ENCODE peak calls at places on chromosome 20, in six cellular contexts. M, H, B, A, D and F are unnamed samples.
A peak's percentile ranks its signal among the peaks of the same experiment; 100 is the strongest.

GRCh38 chr20:18496042-18496441 is 983 bp downstream of the RBBP9 start:
- DNase-seq in B (no peak), A (no peak), D (peak; percentile 44), H (no peak), M (no peak), F (no peak)

GRCh38 chr20:49505518-49505917 is 23.1 kb upstream of the KCNB1 start:
- DNase-seq in H (no peak), A (peak; percentile 62), B (peak; percentile 77), M (no peak), D (no peak), F (no peak)

GRCh38 chr20:24755411-24755922 is 193.6 kb upstream of the CST7 start:
- DNase-seq in A (peak; percentile 73), D (no peak), M (no peak), B (no peak), H (no peak), F (no peak)

GRCh38 chr20:16352751-16353150 is 220.5 kb downstream of the KIF16B start:
- DNase-seq in H (no peak), M (no peak), A (no peak), D (no peak), B (no peak), F (no peak)

GRCh38 chr20:24382330-24382729 is 87.1 kb upstream of the SYNDIG1 start:
- DNase-seq in B (peak; percentile 77), A (no peak), D (no peak), M (no peak), H (no peak), F (no peak)

GRCh38 chr20:52048365-52048764 is 143.2 kb downstream of the ZFP64 start:
- DNase-seq in H (no peak), A (no peak), B (no peak), M (no peak), D (no peak), F (no peak)

GRCh38 chr20:60214901-60215522 is 256.8 kb downstream of the CDH26 start:
- DNase-seq in D (no peak), H (no peak), B (no peak), M (no peak), A (no peak), F (no peak)

GRCh38 chr20:49450281-49450707 is 32.2 kb downstream of the KCNB1 start:
- DNase-seq in M (no peak), D (no peak), A (no peak), B (no peak), H (no peak), F (no peak)

GRCh38 chr20:50233325-50234212 is 42.9 kb downstream of the CEBPB start:
- DNase-seq in A (no peak), B (no peak), D (no peak), H (no peak), M (no peak), F (no peak)

GRCh38 chr20:32153771-32154170 is 44.3 kb downstream of the TM9SF4 start:
- DNase-seq in A (peak; percentile 28), H (no peak), D (no peak), M (no peak), B (peak; percentile 17), F (no peak)

DNA sequence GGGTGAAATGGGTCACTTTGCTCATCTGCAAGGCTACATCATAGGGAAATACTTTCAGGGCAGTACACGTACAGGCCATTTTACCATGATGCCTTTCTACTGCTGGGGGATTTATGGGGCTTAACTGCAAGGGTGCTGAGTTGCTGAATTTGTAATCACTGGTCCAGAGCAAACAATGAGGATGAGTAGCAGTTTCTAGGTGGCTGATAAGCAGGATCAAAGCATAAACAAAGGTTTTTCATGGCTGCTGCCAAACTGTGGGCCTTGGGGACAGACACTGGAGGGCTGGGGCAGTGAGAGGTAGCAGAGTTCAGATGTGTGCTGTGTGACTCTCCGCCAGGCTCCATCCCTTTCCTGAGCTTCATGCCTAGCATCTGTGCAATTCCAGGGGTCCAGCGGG is 68.3 kb downstream of the CNBD2 start:
- DNase-seq in H (no peak), D (no peak), A (no peak), B (no peak), M (no peak), F (no peak)
- H3K9me3 ChIP-seq in H (no peaks in the 10 kb centered on the region), D (no peaks in the 10 kb centered on the region), A (no peaks in the 10 kb centered on the region), B (no peaks in the 10 kb centered on the region), M (no peaks in the 10 kb centered on the region), F (no peaks in the 10 kb centered on the region)

GRCh38 chr20:58429303-58429702 is 40.3 kb downstream of the VAPB start:
- DNase-seq in B (no peak), A (no peak), D (no peak), M (no peak), H (no peak), F (no peak)
- TF ChIP-seq CTCF in B (no peak), A (no peak), D (no peak), M (no peak), H (no peak), F (no peak)

GRCh38 chr20:5312518-5312917 is 4.2 kb downstream of the PROKR2 start:
- DNase-seq in M (no peak), H (no peak), B (no peak), D (no peak), A (no peak), F (no peak)
- H3K4me1 ChIP-seq in M (peaks cover 10% of the 10 kb centered on the region), H (no peaks in the 10 kb centered on the region), B (no peaks in the 10 kb centered on the region), D (no peaks in the 10 kb centered on the region), A (no peaks in the 10 kb centered on the region), F (no peaks in the 10 kb centered on the region)

DNA sequence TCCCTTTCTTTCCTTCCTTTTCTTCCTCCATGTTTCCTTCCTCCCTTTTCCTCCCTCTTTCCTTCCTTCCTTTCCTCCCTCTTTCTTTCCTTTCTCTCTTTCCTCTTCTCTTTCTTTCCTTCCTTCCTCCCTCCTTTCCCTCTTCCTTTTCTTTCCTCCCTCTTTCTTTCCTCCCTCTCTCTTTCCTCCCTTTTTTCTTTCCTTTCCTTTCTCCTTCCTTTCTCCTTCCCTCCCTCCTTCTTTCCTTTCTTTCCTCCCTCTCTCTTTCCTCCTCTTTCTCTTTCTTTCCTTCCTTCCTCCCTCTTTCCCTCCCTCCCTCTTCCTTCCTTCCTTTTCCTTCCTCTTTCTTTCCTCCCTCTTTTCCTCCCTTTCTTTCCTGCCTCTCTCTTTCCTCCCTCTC is 86.3 kb upstream of the FERMT1 start:
- DNase-seq in M (no peak), A (no peak), H (no peak), D (no peak), B (no peak), F (no peak)
- H3K9me3 ChIP-seq in M (no peaks in the 10 kb centered on the region), A (peaks cover 4% of the 10 kb centered on the region), H (no peaks in the 10 kb centered on the region), D (no peaks in the 10 kb centered on the region), B (peaks cover 2% of the 10 kb centered on the region), F (peaks cover 37% of the 10 kb centered on the region)

GRCh38 chr20:41411458-41411857 is 44.8 kb upstream of the EMILIN3 start:
- DNase-seq in H (no peak), M (no peak), A (no peak), D (peak; percentile 50), B (no peak), F (no peak)
- TF ChIP-seq CTCF in H (peak; percentile 41), M (peak; percentile 20), A (peak; percentile 65), D (peak; percentile 80), B (no peak), F (peak; percentile 73)